ENCODE peak calls at places on chromosome 10, in six cellular contexts. G, O, Q, U, Y and R are unnamed samples. For H3K36me3, the result is how much of the 10 kb centered on the place peaks cover.

GRCh38 chr10:132106431-132106830 is 40.7 kb downstream of the JAKMIP3 start:
- DNase-seq in G (no peak), O (peak), Q (no peak), U (no peak), Y (peak), R (no peak)

GRCh38 chr10:52751337-52751736 is 21.2 kb downstream of the MBL2 start:
- DNase-seq in G (no peak), O (no peak), Q (no peak), U (no peak), Y (no peak), R (no peak)

GRCh38 chr10:88499569-88500470 is 83.3 kb downstream of the RNLS start:
- DNase-seq in G (no peak), O (no peak), Q (no peak), U (no peak), Y (no peak), R (peak)

GRCh38 chr10:102195301-102195870 is 30.7 kb upstream of the ELOVL3 start:
- DNase-seq in G (no peak), O (no peak), Q (no peak), U (no peak), Y (no peak), R (peak)

GRCh38 chr10:14291296-14291695 is 39.4 kb downstream of the FRMD4A start:
- DNase-seq in G (no peak), O (no peak), Q (no peak), U (no peak), Y (no peak), R (no peak)

GRCh38 chr10:37125921-37126320 is 523 bp downstream of the ANKRD30A start:
- DNase-seq in G (no peak), O (no peak), Q (no peak), U (no peak), Y (no peak), R (no peak)

GRCh38 chr10:113037222-113037621 is 87.2 kb downstream of the TCF7L2 start:
- DNase-seq in G (no peak), O (peak), Q (no peak), U (no peak), Y (no peak), R (no peak)

GRCh38 chr10:97812696-97813095 is 36.9 kb upstream of the GOLGA7B start:
- DNase-seq in G (no peak), O (no peak), Q (no peak), U (no peak), Y (no peak), R (peak)

GRCh38 chr10:77357611-77358010 is 280.0 kb downstream of the KCNMA1 start:
- DNase-seq in G (no peak), O (no peak), Q (no peak), U (no peak), Y (no peak), R (peak)

GRCh38 chr10:126372359-126372758 is 15.9 kb downstream of the ADAM12 start:
- DNase-seq in G (no peak), O (no peak), Q (no peak), U (no peak), Y (no peak), R (no peak)

GRCh38 chr10:73798087-73798486 is 12.7 kb downstream of the ZSWIM8 start:
- DNase-seq in G (no peak), O (peak), Q (no peak), U (no peak), Y (no peak), R (no peak)

GRCh38 chr10:43461950-43462349 is 25.0 kb downstream of the ZNF487 start:
- DNase-seq in G (peak), O (no peak), Q (peak), U (no peak), Y (no peak), R (peak)

GRCh38 chr10:24465899-24466615 is 257.1 kb downstream of the KIAA1217 start:
- DNase-seq in G (no peak), O (no peak), Q (peak), U (no peak), Y (peak), R (peak)

GRCh38 chr10:12605580-12606405 is 256.4 kb downstream of the CAMK1D start:
- DNase-seq in G (no peak), O (peak), Q (peak), U (peak), Y (peak), R (peak)

GRCh38 chr10:14583252-14583651 is 191.4 kb downstream of the FAM107B start:
- DNase-seq in G (no peak), O (no peak), Q (peak), U (no peak), Y (peak), R (no peak)

GRCh38 chr10:118939216-118940007 is 90.1 kb upstream of the NANOS1 start:
- DNase-seq in G (no peak), O (no peak), Q (no peak), U (no peak), Y (no peak), R (peak)

GRCh38 chr10:31187607-31188210 is 131.3 kb upstream of the ZEB1 start:
- DNase-seq in G (no peak), O (no peak), Q (no peak), U (no peak), Y (no peak), R (no peak)

GRCh38 chr10:104333037-104333727 is 5.1 kb downstream of the ITPRIP start:
- DNase-seq in G (no peak), O (peak), Q (no peak), U (no peak), Y (peak), R (no peak)

GRCh38 chr10:104333728-104334373 is 4.4 kb downstream of the ITPRIP start:
- DNase-seq in G (no peak), O (peak), Q (no peak), U (no peak), Y (no peak), R (no peak)

GRCh38 chr10:104334561-104334960 is 3.7 kb downstream of the ITPRIP start:
- DNase-seq in G (no peak), O (peak), Q (no peak), U (no peak), Y (no peak), R (no peak)

GRCh38 chr10:104336829-104337526 is 1.3 kb downstream of the ITPRIP start:
- DNase-seq in G (no peak), O (peak), Q (no peak), U (no peak), Y (no peak), R (no peak)

DNA sequence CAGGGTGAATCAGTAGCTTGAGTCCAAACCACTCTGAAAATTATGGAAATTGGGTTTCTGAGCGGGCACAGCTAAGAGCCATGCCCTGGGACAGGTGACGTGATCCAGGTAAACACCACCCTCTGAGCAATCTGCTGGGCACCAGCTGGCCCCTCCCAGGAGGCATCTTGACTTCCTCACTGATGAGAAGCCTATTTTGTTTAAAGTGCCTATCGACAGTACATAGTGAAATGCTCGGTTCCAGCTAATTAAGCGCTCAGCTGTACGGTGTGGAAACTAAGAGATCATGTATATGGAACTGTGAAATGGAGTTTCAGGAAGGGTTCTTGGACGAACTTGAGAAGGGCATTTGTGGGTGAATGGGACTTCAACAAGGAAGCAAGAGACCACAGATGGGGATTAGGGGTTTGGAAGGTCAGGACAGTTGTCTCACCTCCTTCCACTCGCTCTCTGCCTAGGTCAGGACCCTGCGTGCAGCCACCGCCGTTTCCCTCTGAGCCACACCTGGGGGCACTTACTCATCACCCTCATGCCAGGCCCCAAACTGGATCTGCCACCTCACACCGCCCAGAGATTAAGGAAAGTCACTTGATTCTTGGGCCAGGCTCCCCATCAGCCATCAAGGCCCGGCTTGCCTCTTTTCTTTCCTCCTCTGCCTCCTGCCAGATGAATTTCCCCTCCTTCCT is 3.2 kb downstream of the ITPRIP start:
- DNase-seq in G (no peak), O (peak), Q (no peak), U (no peak), Y (no peak), R (peak)
- H3K4me3 ChIP-seq in G (peak), O (no peak), Q (no peak), U (peak), Y (peak), R (no peak)

DNA sequence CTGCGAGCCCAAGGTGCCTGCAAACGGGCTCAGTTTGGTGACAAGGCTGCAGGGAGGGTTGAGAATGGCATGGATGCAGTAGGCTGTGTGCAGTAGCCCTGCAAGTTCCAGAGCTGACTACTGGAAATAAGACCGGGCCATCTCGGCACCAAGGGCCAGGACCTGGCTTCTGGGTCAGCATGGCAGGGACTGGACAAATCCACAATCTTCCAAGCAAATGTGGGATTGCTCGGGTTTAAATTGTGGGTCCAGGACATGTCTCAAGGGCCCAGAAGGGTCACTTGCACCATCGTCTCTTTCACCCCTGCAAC is 78.0 kb downstream of the GPR26 start:
- DNase-seq in G (no peak), O (no peak), Q (no peak), U (no peak), Y (no peak), R (no peak)
- TF ChIP-seq CTCF in G (no peak), O (no peak), Q (no peak), U (no peak), Y (no peak), R (no peak)

DNA sequence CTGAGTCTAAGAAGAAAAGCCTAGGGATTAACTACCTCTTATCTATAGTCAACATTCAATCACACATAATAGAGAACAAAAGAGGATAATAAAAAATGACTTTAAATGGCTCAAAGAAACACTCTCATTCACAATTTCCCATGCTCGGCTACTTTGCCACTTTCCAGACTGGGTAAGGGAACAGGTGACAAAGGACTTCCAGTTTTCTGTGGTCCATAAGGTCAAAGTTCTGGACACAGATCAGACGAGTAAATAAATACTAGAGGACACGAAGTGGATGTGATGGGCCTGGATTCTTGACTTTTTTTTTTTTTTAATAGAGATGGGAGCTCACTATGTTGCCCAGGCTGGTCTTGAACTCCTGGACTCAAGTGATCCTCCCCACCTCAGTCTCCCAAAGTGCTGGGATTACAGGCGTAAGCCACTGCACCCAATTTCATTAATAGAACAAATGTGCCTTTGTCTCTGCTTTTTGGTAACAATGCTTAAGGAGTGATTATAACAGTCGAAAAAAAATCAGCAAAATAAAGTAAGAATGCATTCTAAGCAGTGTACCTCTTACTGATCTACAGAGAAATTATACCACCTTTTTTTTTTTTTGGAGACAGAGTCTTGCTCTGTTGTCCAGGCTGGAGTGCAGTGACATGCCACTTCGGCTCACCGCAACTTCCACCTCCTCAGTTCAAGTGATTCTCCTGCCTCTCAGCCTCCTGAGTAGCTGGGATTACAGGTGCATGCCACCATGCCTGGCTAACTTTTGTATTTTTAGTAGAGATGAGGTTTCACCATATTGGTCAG is 70.6 kb downstream of the WAPL start:
- DNase-seq in G (no peak), O (no peak), Q (no peak), U (no peak), Y (no peak), R (no peak)
- H3K36me3 ChIP-seq in G (under half), O (half or more), Q (under half), U (under half), Y (half or more), R (under half)

GRCh38 chr10:103930449-103930848 is 12.5 kb upstream of the STN1 start:
- DNase-seq in G (no peak), O (no peak), Q (no peak), U (no peak), Y (no peak), R (no peak)
- H3K4me3 ChIP-seq in G (no peak), O (no peak), Q (no peak), U (no peak), Y (no peak), R (no peak)

DNA sequence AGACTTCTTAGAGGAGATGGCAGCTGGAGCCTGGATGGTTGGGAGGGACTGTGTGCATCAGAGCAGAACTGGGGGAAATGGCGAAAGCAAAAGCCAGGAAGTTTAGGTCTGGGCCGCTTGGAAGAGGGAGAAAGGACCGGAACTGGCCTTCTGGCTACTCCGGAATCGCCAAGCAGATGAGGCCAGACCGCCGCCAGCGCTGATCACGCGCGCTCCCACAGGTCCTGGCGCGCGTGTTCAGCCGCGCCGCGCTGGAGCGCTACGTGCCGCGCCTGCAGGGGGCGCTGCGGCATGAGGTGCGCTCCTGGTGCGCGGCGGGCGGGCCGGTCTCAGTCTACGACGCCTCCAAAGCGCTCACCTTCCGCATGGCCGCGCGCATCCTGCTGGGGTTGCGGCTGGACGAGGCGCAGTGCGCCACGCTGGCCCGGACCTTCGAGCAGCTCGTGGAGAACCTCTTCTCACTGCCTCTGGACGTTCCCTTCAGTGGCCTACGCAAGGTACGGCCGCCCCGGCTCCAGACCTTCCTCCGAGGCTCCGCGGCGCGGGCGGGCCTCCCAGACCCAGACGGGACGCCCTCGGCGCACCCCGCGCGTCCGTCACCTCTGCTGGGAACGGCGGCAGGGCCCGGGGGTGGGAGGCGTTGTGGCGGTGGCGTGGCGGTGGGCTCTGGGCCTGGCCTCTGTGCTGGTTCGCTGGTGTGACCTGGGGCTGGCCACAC is 2.1 kb downstream of the CYP26C1 start:
- DNase-seq in G (no peak), O (no peak), Q (no peak), U (no peak), Y (no peak), R (no peak)
- TF ChIP-seq CTCF in G (peak), O (no peak), Q (no peak), U (peak), Y (peak), R (peak)

DNA sequence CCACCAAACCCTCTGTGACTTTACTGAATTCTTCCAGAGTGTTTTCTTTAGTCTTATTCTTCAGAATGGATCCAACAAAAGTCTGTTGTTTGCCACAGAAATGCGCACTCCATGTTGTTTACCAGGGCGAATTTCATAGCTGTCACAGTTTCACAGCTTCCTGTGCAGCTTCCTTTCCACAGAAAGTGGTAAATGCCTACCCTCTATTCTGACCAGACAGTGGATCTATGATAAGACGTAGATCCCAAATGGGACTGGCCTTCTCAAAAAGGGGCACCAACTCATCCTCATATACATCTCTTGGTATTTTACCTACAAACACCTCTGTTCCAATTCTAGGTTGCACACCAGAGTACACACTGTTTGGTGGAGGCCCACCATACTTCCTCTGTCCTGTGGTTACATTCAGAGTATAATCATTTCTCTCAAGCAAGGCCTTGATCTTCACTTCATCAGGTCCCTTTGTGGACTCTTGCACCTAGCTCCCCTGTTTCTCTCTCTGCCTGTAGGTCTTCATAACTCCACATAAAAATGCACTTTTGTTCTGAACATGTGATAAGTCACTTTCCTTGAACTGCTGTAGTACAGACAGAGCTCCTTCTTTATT is 91.7 kb downstream of the MLLT10 start:
- DNase-seq in G (no peak), O (no peak), Q (no peak), U (no peak), Y (no peak), R (no peak)
- H3K36me3 ChIP-seq in G (under half), O (under half), Q (under half), U (under half), Y (under half), R (under half)

GRCh38 chr10:91800756-91801155 is 2.5 kb downstream of the TNKS2 start:
- DNase-seq in G (no peak), O (no peak), Q (no peak), U (no peak), Y (no peak), R (no peak)
- H3K4me3 ChIP-seq in G (no peak), O (peak), Q (no peak), U (no peak), Y (peak), R (no peak)

DNA sequence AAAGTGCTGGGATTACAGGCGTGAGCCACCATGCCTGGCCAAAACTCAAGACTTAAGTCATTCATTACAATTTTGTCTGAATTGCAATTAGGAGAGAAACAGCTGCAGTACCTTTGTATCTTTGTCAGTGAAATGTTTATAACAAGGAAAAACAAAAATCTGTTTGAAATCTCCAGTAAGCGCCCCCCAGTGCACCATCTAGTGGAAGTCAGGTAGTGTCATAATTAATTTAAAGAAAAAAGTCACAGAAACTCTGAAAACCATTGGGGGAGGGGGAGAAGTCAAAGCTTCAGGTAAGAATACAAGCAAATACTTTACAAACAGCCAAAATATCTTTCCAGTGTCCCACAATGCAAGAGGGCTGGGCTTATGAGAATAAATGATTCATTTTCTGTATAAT is 2.8 kb downstream of the MPP7 start:
- DNase-seq in G (peak), O (no peak), Q (peak), U (no peak), Y (no peak), R (no peak)
- TF ChIP-seq CTCF in G (no peak), O (no peak), Q (peak), U (no peak), Y (no peak), R (no peak)

DNA sequence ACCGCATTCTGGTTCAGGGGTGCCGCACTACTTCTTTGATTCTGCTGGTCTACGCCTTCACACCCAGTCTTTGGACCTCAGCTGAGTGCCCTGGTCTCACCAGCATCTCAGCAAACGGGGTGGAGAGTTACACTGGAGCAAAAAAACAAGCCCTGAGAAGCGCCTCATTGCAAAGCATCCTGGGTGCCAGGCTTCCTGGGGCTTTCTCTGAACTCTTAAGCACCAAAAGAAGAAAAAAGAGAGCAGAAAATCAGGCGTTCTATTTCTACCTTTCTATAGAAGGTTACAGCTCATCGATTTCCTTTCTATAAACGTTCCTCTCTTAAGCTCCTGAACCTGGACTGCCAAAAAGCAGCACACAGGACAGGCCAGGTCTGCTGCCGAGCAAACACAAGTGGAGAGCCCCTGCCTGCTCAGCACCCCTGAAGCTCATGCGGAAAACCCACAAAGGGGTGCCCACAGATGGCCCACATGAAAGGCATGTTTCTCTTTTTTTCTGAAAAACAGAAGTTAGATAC is 217.9 kb downstream of the SFMBT2 start:
- DNase-seq in G (no peak), O (no peak), Q (no peak), U (no peak), Y (no peak), R (no peak)
- H3K36me3 ChIP-seq in G (under half), O (under half), Q (under half), U (under half), Y (half or more), R (under half)

DNA sequence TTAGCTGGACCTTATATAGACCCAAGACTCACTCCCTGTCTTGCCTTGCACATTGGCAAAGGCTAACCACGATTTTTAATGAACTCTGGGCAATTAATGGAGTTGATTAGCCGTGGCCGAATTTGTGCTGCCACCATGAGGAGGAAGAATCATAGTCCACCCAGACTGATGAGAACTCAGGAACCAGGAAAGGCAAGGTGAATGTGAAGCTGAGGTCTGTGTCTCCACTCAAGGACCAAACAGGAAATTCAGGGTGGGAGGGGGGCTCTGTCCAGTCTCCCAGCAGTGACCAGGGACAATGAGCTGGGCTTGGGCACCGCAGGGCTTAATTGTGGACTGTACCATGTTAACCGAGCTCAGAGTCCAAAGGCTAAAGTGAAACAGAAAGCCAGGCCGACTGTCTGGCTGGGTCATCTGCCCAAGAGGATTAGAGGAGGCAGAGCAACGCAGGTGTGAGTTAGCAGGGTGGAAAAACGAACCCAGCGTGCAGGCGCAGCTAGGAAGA is 127.0 kb upstream of the JCAD start:
- DNase-seq in G (no peak), O (no peak), Q (peak), U (no peak), Y (peak), R (no peak)
- H3K4me3 ChIP-seq in G (no peak), O (peak), Q (no peak), U (peak), Y (no peak), R (no peak)